ENCODE peak calls at places on chromosome 20, in four cellular contexts. M is prostate gland, T is stomach, F is gastrocnemius medialis. A is an unnamed sample. For H3K27me3, the result is how much of the 10 kb centered on the place peaks cover.

GRCh38 chr20:50557549-50558134 is 47.5 kb downstream of the PTPN1 start:
- DNase-seq in M (no peak), T (no peak), F (no peak), A (no peak)

GRCh38 chr20:34292496-34292895 is 10.7 kb downstream of the AHCY start:
- DNase-seq in M (no peak), T (no peak), F (no peak), A (no peak)

GRCh38 chr20:53918949-53919361 is 151.4 kb downstream of the BCAS1 start:
- DNase-seq in M (no peak), T (no peak), F (no peak), A (peak)

GRCh38 chr20:22546344-22546743 is 38.0 kb downstream of the FOXA2 start:
- DNase-seq in M (no peak), T (no peak), F (no peak), A (no peak)

GRCh38 chr20:24206995-24207394 is 218.4 kb upstream of the GGTLC1 start:
- DNase-seq in M (no peak), T (no peak), F (no peak), A (no peak)

GRCh38 chr20:58102252-58102651 is 126.2 kb downstream of the ANKRD60 start:
- DNase-seq in M (no peak), T (no peak), F (no peak), A (no peak)

GRCh38 chr20:15596220-15596875 is 976.9 kb downstream of the KIF16B start:
- DNase-seq in M (no peak), T (no peak), F (no peak), A (no peak)

GRCh38 chr20:2385026-2385425 is 4.3 kb downstream of the TGM6 start:
- DNase-seq in M (no peak), T (no peak), F (no peak), A (no peak)

GRCh38 chr20:48733296-48733790 is 94.5 kb downstream of the PREX1 start:
- DNase-seq in M (no peak), T (no peak), F (no peak), A (no peak)

GRCh38 chr20:25178563-25179438 is 16.7 kb upstream of the ENTPD6 start:
- DNase-seq in M (no peak), T (peak), F (peak), A (no peak)

GRCh38 chr20:40728470-40728869 is 39.4 kb upstream of the MAFB start:
- DNase-seq in M (no peak), T (no peak), F (no peak), A (no peak)

GRCh38 chr20:10682939-10683338 is 9.1 kb upstream of the JAG1 start:
- DNase-seq in M (no peak), T (no peak), F (no peak), A (no peak)

GRCh38 chr20:6575912-6576391 is 191.5 kb upstream of the BMP2 start:
- DNase-seq in M (no peak), T (no peak), F (no peak), A (no peak)

GRCh38 chr20:34875657-34876160 is 703 bp upstream of the ACSS2 start:
- DNase-seq in M (no peak), T (no peak), F (no peak), A (no peak)

GRCh38 chr20:32968833-32969241 is 35.4 kb downstream of the SUN5 start:
- DNase-seq in M (no peak), T (no peak), F (no peak), A (no peak)

GRCh38 chr20:13681248-13682125 is 42.8 kb upstream of the TASP1 start:
- DNase-seq in M (no peak), T (no peak), F (no peak), A (no peak)

GRCh38 chr20:11917663-11918062 is at the start of gene BTBD3:
- DNase-seq in M (peak), T (peak), F (peak), A (no peak)

GRCh38 chr20:1868856-1869255 is 26.4 kb upstream of the SIRPA start:
- DNase-seq in M (no peak), T (no peak), F (no peak), A (no peak)

DNA sequence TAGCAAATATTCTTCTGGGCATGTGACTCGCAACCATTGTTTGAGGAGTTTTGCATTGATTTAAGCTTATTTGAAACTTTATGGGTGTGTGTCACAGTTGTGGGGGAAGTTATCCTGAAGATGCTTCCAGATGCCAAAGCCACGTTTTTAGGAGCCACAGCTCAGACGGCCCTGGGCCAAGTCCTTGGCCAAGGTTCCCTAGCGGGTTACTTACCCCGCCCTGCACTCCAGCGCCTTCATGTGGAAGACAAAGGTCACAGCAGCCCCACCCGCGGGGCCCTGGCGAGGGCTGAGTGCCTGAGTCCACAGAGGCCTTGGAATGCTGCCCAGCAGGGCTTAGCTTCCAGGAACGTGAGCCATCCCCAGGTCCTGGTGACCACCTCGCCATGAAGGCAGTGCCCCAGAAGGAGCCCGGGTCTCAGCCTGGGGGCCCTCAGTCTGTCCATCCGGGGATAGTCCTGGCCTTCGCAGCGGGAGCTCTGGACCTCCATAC is 308.3 kb downstream of the CDH4 start:
- DNase-seq in M (no peak), T (no peak), F (no peak), A (peak)
- TF ChIP-seq CTCF in M (no peak), T (no peak), F (no peak), A (no peak)

GRCh38 chr20:37777012-37777411 is 83.2 kb downstream of the CTNNBL1 start:
- DNase-seq in M (no peak), T (no peak), F (no peak), A (no peak)

GRCh38 chr20:37776049-37776448 is 82.2 kb downstream of the CTNNBL1 start:
- DNase-seq in M (no peak), T (no peak), F (no peak), A (no peak)

GRCh38 chr20:37777556-37777955 is 83.7 kb downstream of the CTNNBL1 start:
- DNase-seq in M (no peak), T (no peak), F (no peak), A (no peak)

GRCh38 chr20:37786043-37786442 is 92.2 kb downstream of the CTNNBL1 start:
- DNase-seq in M (no peak), T (no peak), F (no peak), A (no peak)

DNA sequence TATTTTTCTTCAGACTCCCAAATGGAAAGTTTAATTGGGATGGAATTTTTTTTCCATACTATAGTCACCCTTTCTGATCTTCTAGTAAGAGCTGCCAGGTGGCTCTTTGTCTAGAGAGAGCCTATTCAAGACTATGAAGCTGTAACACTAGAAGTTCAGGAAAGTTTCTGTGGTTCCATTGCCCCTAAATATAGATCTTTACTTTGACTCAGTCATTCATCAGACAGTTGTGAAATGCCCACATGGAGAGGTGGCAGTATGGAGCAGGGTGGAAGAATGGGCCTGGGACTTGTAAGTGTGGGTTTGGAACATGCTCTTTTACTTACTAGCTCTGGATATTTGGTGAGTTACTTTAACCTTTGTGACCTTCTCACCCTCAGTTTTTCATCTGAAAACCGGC is 87.8 kb downstream of the CTNNBL1 start:
- DNase-seq in M (no peak), T (no peak), F (peak), A (no peak)
- H3K27me3 ChIP-seq in M (under half), T (under half), F (under half), A (under half)

DNA sequence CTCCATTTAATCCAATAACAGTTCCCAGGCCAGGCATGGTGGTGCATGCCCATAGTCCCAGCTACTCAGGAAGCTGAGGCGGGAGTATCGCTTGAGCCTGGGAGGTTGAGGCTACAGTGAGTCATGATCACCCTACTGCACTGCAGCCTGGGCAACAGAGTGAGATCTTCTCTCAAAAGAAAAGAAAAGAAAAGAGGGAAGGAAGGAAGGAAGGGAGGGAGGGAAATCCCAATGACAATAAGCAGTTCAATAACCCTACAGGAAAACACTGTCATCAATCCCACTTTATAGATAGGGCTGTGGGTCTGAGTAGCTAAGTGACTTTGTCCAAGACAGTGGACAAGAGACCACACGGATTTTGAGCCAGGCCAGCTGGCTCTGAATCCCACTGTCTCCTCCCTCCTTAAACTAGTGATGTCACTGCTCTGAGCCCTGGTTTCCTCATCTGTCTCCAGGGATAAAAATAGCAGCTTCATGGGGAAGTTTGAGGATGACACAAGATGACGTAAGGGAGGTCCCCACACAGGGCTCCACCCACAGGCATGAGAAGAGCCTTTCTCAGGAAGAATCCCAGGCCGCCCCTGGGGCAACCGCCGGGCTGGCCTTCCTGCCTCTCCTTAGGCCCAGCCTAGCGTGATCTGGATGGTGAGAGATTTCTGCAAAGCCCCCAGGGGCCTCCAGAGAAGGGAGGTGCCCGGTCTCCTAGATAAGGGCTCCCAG is 7.2 kb upstream of the TRIB3 start:
- DNase-seq in M (no peak), T (no peak), F (no peak), A (peak)
- H3K27ac ChIP-seq in M (no peak), T (no peak), F (no peak), A (no peak)

GRCh38 chr20:61785567-61785816 is 280.2 kb downstream of the TAF4 start:
- DNase-seq in M (no peak), T (no peak), F (no peak), A (no peak)
- TF ChIP-seq CTCF in M (no peak), T (no peak), F (no peak), A (no peak)

A was measured in right lobe of liver.